ENCODE peak calls at places on chromosomes 16 and 17, in nine cellular contexts. B, T, S, N, Z, K, I, F and D are unnamed samples.

GRCh38 chr17:45294506-45294905 is 22.3 kb downstream of the MAP3K14 start:
- DNase-seq in B (no peak), T (no peak), S (peak), N (no peak), Z (no peak), K (peak), I (no peak), F (no peak), D (no peak)

GRCh38 chr17:27549251-27549919 is 81.6 kb upstream of the LGALS9 start:
- DNase-seq in B (no peak), T (no peak), S (no peak), N (no peak), Z (no peak), K (no peak), I (no peak), F (peak), D (no peak)

GRCh38 chr16:82031116-82032084 is 3.7 kb upstream of the HSD17B2 start:
- DNase-seq in B (peak), T (no peak), S (peak), N (no peak), Z (no peak), K (no peak), I (no peak), F (no peak), D (no peak)

GRCh38 chr17:82120148-82120547 is 22.1 kb upstream of the FASN start:
- DNase-seq in B (no peak), T (no peak), S (no peak), N (no peak), Z (peak), K (no peak), I (no peak), F (no peak), D (no peak)

GRCh38 chr16:48158296-48158695 is 2.5 kb upstream of the ABCC12 start:
- DNase-seq in B (peak), T (no peak), S (no peak), N (no peak), Z (peak), K (no peak), I (no peak), F (no peak), D (no peak)

GRCh38 chr17:8821446-8822105 is 22.4 kb upstream of the MFSD6L start:
- DNase-seq in B (no peak), T (no peak), S (no peak), N (no peak), Z (no peak), K (no peak), I (no peak), F (no peak), D (no peak)

GRCh38 chr17:75927286-75927922 is 13.4 kb downstream of the FBF1 start:
- DNase-seq in B (peak), T (no peak), S (peak), N (peak), Z (no peak), K (no peak), I (no peak), F (no peak), D (no peak)

GRCh38 chr17:17313350-17313991 is 10.3 kb downstream of the NT5M start:
- DNase-seq in B (peak), T (peak), S (no peak), N (peak), Z (peak), K (peak), I (peak), F (no peak), D (no peak)

GRCh38 chr17:29383687-29384086 is 6.5 kb upstream of the TAOK1 start:
- DNase-seq in B (no peak), T (no peak), S (no peak), N (no peak), Z (no peak), K (no peak), I (no peak), F (no peak), D (no peak)

GRCh38 chr16:1494129-1494640 is 1.0 kb downstream of the TELO2 start:
- DNase-seq in B (peak), T (no peak), S (peak), N (peak), Z (no peak), K (peak), I (no peak), F (no peak), D (peak)

GRCh38 chr17:38627957-38628356 is 22.2 kb upstream of the SRCIN1 start:
- DNase-seq in B (no peak), T (no peak), S (no peak), N (peak), Z (no peak), K (no peak), I (no peak), F (no peak), D (peak)

GRCh38 chr16:17365211-17365541 is 105.6 kb downstream of the XYLT1 start:
- DNase-seq in B (no peak), T (no peak), S (no peak), N (no peak), Z (no peak), K (no peak), I (no peak), F (no peak), D (no peak)

GRCh38 chr16:65285128-65286120 is 163.6 kb upstream of the CDH11 start:
- DNase-seq in B (no peak), T (no peak), S (peak), N (no peak), Z (no peak), K (no peak), I (no peak), F (no peak), D (no peak)

GRCh38 chr16:79272141-79272577 is 328.4 kb downstream of the MAF start:
- DNase-seq in B (no peak), T (peak), S (no peak), N (no peak), Z (peak), K (no peak), I (no peak), F (no peak), D (no peak)

GRCh38 chr17:57288034-57288752 is 31.9 kb downstream of the MSI2 start:
- DNase-seq in B (no peak), T (no peak), S (no peak), N (no peak), Z (no peak), K (peak), I (no peak), F (no peak), D (no peak)

GRCh38 chr17:28828294-28829040 is 14.1 kb downstream of the FAM222B start:
- DNase-seq in B (no peak), T (no peak), S (peak), N (no peak), Z (no peak), K (no peak), I (no peak), F (no peak), D (peak)

GRCh38 chr17:1647802-1648581 is 1.7 kb downstream of the RILP start:
- DNase-seq in B (no peak), T (no peak), S (no peak), N (peak), Z (no peak), K (peak), I (peak), F (peak), D (no peak)

GRCh38 chr17:70521821-70522256 is 352.5 kb downstream of the KCNJ2 start:
- DNase-seq in B (no peak), T (no peak), S (no peak), N (no peak), Z (no peak), K (no peak), I (no peak), F (no peak), D (no peak)

GRCh38 chr17:70588003-70588402 is 418.7 kb downstream of the KCNJ2 start:
- DNase-seq in B (no peak), T (no peak), S (no peak), N (no peak), Z (no peak), K (no peak), I (no peak), F (no peak), D (no peak)

GRCh38 chr16:55478827-55479559 is at the start of gene MMP2:
- DNase-seq in B (no peak), T (no peak), S (peak), N (peak), Z (no peak), K (peak), I (peak), F (no peak), D (peak)

GRCh38 chr17:7816926-7817642 is 16.9 kb upstream of the KDM6B start:
- DNase-seq in B (no peak), T (no peak), S (no peak), N (peak), Z (no peak), K (no peak), I (no peak), F (no peak), D (no peak)